ENCODE peak calls at places on chromosomes 2 and 18, in eight cellular contexts. X, P, L, U, B, D, T and M are unnamed samples.

GRCh38 chr2:191228861-191229260 is 16.3 kb upstream of the MYO1B start:
- DNase-seq in D (no peak), U (no peak), B (no peak), P (no peak), L (peak; percentile 81), X (no peak), T (peak; percentile 29), M (peak; percentile 44)

GRCh38 chr2:146572598-146572997 is 1272.2 kb upstream of the ACVR2A start:
- DNase-seq in P (peak; percentile 6), U (no peak), D (peak; percentile 18), X (no peak), T (peak; percentile 30), L (no peak), B (peak; percentile 70), M (no peak)

GRCh38 chr2:29841386-29842004 is 79.9 kb downstream of the ALK start:
- DNase-seq in P (peak; percentile 42), U (peak; percentile 78), X (peak; percentile 3), L (no peak), B (peak; percentile 57), T (peak; percentile 33), D (peak; percentile 12), M (peak; percentile 4)

GRCh38 chr18:79580481-79581171 is 99.0 kb upstream of the CTDP1 start:
- DNase-seq in B (no peak), U (peak; percentile 56), D (no peak), L (peak; percentile 57), T (no peak), P (no peak), X (no peak), M (no peak)

GRCh38 chr2:2871480-2872308 is 505.9 kb downstream of the EIPR1 start:
- DNase-seq in P (no peak), B (no peak), X (no peak), D (no peak), U (peak; percentile 22), L (no peak), T (no peak), M (no peak)

GRCh38 chr2:123085479-123085878 is 939.6 kb upstream of the CNTNAP5 start:
- DNase-seq in L (no peak), U (no peak), D (no peak), T (no peak), P (no peak), B (no peak), X (no peak), M (no peak)

GRCh38 chr2:179788104-179788503 is 73.3 kb downstream of the ZNF385B start:
- DNase-seq in X (no peak), L (no peak), T (no peak), B (no peak), P (no peak), U (no peak), D (no peak), M (no peak)

GRCh38 chr18:42028232-42028832 is 73.3 kb downstream of the PIK3C3 start:
- DNase-seq in U (peak; percentile 60), L (no peak), X (no peak), P (peak; percentile 59), T (peak; percentile 58), D (peak; percentile 17), B (peak; percentile 62), M (peak; percentile 2)

GRCh38 chr2:236352761-236353593 is 88.8 kb upstream of the ASB18 start:
- DNase-seq in T (peak; percentile 28), L (no peak), D (peak; percentile 19), P (peak; percentile 48), B (peak; percentile 67), X (no peak), U (no peak), M (no peak)

GRCh38 chr18:13500227-13500865 is 226.0 kb downstream of the FAM210A start:
- DNase-seq in B (peak; percentile 88), L (no peak), D (peak; percentile 20), X (no peak), P (peak; percentile 55), U (peak; percentile 83), T (peak; percentile 90), M (peak; percentile 30)

GRCh38 chr18:55323051-55323994 is 264.7 kb downstream of the TCF4 start:
- DNase-seq in L (no peak), T (peak; percentile 72), D (peak; percentile 45), U (no peak), X (no peak), B (peak; percentile 72), P (peak; percentile 53), M (peak; percentile 11)

GRCh38 chr18:55322176-55322735 is 265.7 kb downstream of the TCF4 start:
- DNase-seq in P (peak; percentile 97), B (peak; percentile 94), U (peak; percentile 87), T (peak; percentile 96), X (peak; percentile 88), D (peak; percentile 94), L (peak; percentile 89), M (peak; percentile 83)

GRCh38 chr18:55319517-55319905 is 268.5 kb downstream of the TCF4 start:
- DNase-seq in B (peak; percentile 85), X (no peak), P (peak; percentile 64), U (no peak), L (no peak), T (peak; percentile 83), D (peak; percentile 36), M (no peak)

GRCh38 chr18:55320399-55321255 is 267.4 kb downstream of the TCF4 start:
- DNase-seq in T (peak; percentile 60), U (no peak), L (no peak), P (no peak), X (no peak), D (no peak), B (peak; percentile 54), M (peak; percentile 24)

DNA sequence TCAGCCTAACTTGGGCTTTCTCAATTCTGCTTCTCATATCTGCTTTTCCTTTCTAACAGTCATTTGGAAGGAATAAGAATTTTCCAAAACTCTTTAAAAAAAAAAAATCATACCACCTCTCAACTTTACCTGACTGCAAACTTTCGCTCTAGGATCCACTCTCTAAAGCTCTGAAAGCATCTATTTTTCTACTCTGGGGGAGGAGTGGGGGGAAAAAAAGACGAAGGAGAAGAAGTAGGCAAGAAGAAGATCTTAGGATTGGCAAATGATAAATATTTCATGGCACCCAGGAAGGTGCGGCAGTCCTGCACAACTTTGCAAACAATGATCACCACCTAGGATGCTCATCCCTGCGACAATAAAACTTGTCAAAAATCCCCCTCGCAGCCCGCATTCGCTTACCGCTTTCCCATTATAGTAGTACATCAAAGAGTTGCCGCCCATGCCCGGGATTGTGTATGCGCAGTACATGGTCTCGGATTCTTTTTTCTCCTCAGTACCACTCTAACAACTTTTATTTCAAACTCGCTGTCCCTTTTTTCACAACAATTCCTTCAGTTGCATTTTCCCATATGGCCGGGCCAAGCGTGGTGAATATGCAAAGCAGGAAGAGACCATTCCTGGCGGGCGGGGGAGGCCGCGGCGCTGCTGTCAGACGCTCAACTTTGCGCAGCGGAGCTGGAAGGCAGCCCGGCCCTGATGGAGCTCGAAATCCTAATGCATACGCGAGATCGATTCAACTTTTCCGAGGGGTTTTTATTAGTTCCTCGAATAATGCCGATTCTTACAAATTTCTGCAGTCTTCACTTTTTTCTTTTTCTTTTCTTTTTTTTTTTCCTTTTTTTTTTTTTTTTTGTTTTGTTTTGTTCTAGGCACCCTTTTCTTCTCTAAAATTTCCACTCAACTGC is 266.5 kb downstream of the TCF4 start:
- DNase-seq in L (peak; percentile 95), B (peak; percentile 95), P (peak; percentile 95), U (peak; percentile 94), T (peak; percentile 95), X (peak; percentile 75), D (peak; percentile 90), M (peak; percentile 93)
- H3K4me3 ChIP-seq in L (peak overlapping the region; percentile 55), B (peak overlapping the region; percentile 87), P (peak overlapping the region; percentile 68), U (peak overlapping the region; percentile 83), T (peak overlapping the region; percentile 70), X (peak overlapping the region; percentile 68), D (peak overlapping the region; percentile 78), M (peak overlapping the region; percentile 55)

DNA sequence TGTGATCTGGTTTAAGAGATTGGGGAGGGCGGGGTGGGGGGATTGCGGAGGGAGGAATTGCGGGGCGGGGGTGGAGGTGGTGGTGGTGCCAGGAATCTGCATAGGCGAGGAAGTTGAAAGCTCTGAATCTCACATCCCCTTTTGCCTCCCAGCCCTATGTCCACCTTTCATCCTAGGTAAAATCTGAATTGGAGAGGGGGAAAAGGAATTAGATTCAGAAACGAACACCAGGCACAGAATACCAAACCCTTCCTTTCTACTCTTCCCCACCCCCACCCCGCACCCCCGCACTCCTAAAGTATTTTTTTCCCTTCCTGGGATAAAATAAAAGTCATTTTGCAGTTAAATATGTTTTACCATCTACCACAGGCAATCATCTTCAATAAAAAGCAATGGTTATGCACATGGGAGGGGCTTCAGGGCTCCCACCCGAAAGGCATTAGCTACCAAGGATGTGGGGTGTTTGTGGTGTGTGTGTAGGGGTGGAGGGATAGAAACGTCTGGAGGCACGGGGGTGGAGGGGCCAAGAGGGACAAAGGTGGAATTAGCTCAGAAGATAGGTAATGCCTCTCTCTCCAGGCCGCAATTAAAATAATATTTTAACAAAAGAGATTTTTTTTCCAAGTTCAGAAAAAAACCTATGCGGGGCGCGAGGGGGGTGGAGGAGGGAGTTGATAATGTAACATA is 1.8 kb downstream of the IGFBP5 start:
- DNase-seq in L (no peak), D (no peak), X (no peak), B (no peak), P (no peak), U (no peak), T (no peak), M (no peak)
- H3K4me3 ChIP-seq in L (peak overlapping the region; percentile 73), D (peak overlapping the region; percentile 72), X (peak overlapping the region; percentile 93), B (peak overlapping the region; percentile 81), P (peak overlapping the region; percentile 50), U (peak overlapping the region; percentile 86), T (peak overlapping the region; percentile 70), M (peak overlapping the region; percentile 37)

DNA sequence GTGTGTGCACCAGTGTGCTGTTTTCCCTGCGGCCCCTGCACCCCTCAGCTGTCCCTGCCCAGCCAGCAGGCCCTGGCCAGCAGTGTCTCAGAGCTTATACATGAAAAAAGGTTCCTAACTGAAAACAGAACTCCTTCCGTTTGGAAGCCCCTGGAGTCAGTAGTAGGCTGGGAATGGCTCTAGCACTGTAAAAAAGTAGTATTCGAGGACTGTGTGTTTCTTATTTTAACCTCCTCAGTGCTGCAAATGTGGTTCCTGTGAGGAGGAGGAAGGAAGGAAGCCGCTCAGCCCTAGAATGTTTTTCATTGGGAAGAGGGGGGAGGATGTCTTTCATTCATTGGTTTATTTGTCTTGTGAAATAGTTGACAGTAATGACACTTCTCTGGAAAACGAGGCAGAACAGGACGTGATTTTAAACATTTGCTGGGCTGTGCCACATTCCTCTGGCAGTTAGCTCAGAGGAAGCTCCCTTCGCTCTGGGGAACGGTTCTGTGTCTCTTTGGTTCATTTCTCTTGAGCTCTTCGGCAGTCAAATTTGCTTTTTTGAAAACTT is 103.5 kb downstream of the SPTBN1 start:
- DNase-seq in B (peak; percentile 86), D (peak; percentile 86), L (no peak), P (peak; percentile 91), X (no peak), U (peak; percentile 51), T (peak; percentile 92), M (peak; percentile 71)
- H3K4me3 ChIP-seq in B (peak overlapping the region; percentile 68), D (peak overlapping the region; percentile 56), L (peak overlapping the region; percentile 71), P (peak overlapping the region; percentile 68), X (peak overlapping the region; percentile 63), U (peak overlapping the region; percentile 99), T (peak overlapping the region; percentile 63), M (peak overlapping the region; percentile 70)

GRCh38 chr18:60100805-60101204 is 201.0 kb downstream of the PMAIP1 start:
- DNase-seq in U (no peak), T (peak; percentile 2), B (peak; percentile 0), L (no peak), D (peak; percentile 12), P (peak; percentile 3), X (no peak), M (no peak)

GRCh38 chr18:60092073-60092472 is 192.3 kb downstream of the PMAIP1 start:
- DNase-seq in P (no peak), T (peak; percentile 83), L (no peak), U (no peak), X (no peak), B (peak; percentile 16), D (no peak), M (no peak)

GRCh38 chr18:60099709-60100108 is 199.9 kb downstream of the PMAIP1 start:
- DNase-seq in X (no peak), U (no peak), T (no peak), B (no peak), L (no peak), P (no peak), D (no peak), M (no peak)

GRCh38 chr18:60096428-60096827 is 196.6 kb downstream of the PMAIP1 start:
- DNase-seq in B (peak; percentile 4), X (no peak), P (no peak), T (no peak), D (no peak), U (no peak), L (no peak), M (no peak)
- H3K4me3 ChIP-seq in B (no peak overlapping the region), X (no peak overlapping the region), P (no peak overlapping the region), T (no peak overlapping the region), D (no peak overlapping the region), U (no peak overlapping the region), L (no peak overlapping the region), M (no peak overlapping the region)